ENCODE peak calls at places on chromosomes 11 and 22, in ten cellular contexts. C is naive thymus-derived CD4-positive, alpha-beta T cell; V is mammary epithelial cell; T is endodermal cell; Q is mesendoderm; W is effector memory CD4-positive, alpha-beta T cell; S is foreskin keratinocyte; A is CD8-positive, alpha-beta T cell; U is Panc1; N is IMR-90. E is an unnamed sample.

GRCh38 chr22:32080904-32081303 is 37.8 kb downstream of the SLC5A1 start:
- DNase-seq in C (peak; percentile 24), V (peak; percentile 66), T (peak; percentile 77), Q (peak; percentile 80), W (peak; percentile 3), S (peak; percentile 30), A (no peak), U (peak; percentile 25), N (peak; percentile 47), E (peak; percentile 31)

GRCh38 chr22:27993201-27993635 is 74.2 kb upstream of the PITPNB start:
- DNase-seq in C (no peak), V (no peak), T (peak; percentile 35), Q (no peak), W (no peak), S (no peak), A (no peak), U (no peak), N (no peak), E (no peak)

GRCh38 chr22:22037740-22038139 is 55.2 kb upstream of the TOP3B start:
- DNase-seq in C (no peak), V (no peak), T (no peak), Q (no peak), W (no peak), S (no peak), A (no peak), U (no peak), N (peak; percentile 91), E (no peak)

GRCh38 chr11:125931116-125931515 is 14.7 kb upstream of the VSIG10L2 start:
- DNase-seq in C (no peak), V (no peak), T (no peak), Q (no peak), W (no peak), S (no peak), A (no peak), U (no peak), N (no peak), E (no peak)

GRCh38 chr22:21446827-21447690 is 20.1 kb upstream of the TMEM191C start:
- DNase-seq in C (no peak), V (no peak), T (peak; percentile 29), Q (no peak), W (no peak), S (no peak), A (no peak), U (no peak), N (no peak), E (no peak)

GRCh38 chr11:818396-819128 is at the start of gene PNPLA2:
- DNase-seq in C (no peak), V (peak; percentile 50), T (no peak), Q (no peak), W (no peak), S (no peak), A (no peak), U (no peak), N (no peak), E (no peak)

GRCh38 chr22:17492247-17492646 is 71.1 kb upstream of the SLC25A18 start:
- DNase-seq in C (no peak), V (no peak), T (no peak), Q (peak; percentile 59), W (no peak), S (no peak), A (no peak), U (no peak), N (no peak), E (no peak)

GRCh38 chr22:42078469-42079318 is 806 bp upstream of the SMDT1 start:
- DNase-seq in C (no peak), V (no peak), T (no peak), Q (no peak), W (no peak), S (no peak), A (no peak), U (no peak), N (no peak), E (no peak)

GRCh38 chr11:83011333-83012167 is 60.1 kb downstream of the RAB30 start:
- DNase-seq in C (no peak), V (no peak), T (no peak), Q (no peak), W (no peak), S (no peak), A (no peak), U (no peak), N (no peak), E (no peak)
- H3K27ac ChIP-seq in C (no peak overlapping the region), V (no peak overlapping the region), T (peak overlapping the region; percentile 12), Q (no peak overlapping the region), W (no peak overlapping the region), S (no peak overlapping the region), A (no peak overlapping the region), U (no peak overlapping the region), N (no peak overlapping the region), E (no peak overlapping the region)

GRCh38 chr22:39452740-39453040 is 4.1 kb upstream of the MGAT3 start:
- DNase-seq in C (no peak), V (no peak), T (no peak), Q (no peak), W (no peak), S (no peak), A (no peak), U (no peak), N (no peak), E (no peak)

GRCh38 chr22:39446239-39446721 is 10.5 kb upstream of the MGAT3 start:
- DNase-seq in C (no peak), V (no peak), T (peak; percentile 85), Q (peak; percentile 69), W (no peak), S (no peak), A (no peak), U (no peak), N (no peak), E (no peak)

GRCh38 chr22:39448205-39449054 is 8.4 kb upstream of the MGAT3 start:
- DNase-seq in C (no peak), V (no peak), T (peak; percentile 51), Q (no peak), W (no peak), S (no peak), A (no peak), U (no peak), N (no peak), E (no peak)

GRCh38 chr22:39450258-39450955 is 6.4 kb upstream of the MGAT3 start:
- DNase-seq in C (no peak), V (no peak), T (no peak), Q (no peak), W (no peak), S (no peak), A (no peak), U (no peak), N (no peak), E (no peak)

DNA sequence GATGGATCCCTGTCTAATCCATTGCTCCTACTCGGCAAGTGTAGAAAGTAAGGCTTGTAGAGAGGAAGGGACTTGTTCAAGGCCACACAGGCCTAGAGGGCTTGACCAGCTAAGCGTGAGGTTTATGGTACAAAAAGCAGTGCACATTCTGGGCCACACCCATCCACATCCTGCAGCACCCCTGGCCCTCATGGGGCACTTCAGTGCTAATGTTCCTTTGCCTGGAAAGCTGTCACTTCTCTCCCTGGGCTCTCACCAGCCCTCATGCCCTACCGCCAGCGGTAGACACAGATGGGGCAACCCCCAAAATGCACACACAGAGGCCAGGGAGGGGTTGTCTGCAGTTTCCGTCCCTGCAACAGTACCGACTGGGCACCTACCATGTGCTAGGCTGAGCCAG is 7.1 kb upstream of the MGAT3 start:
- DNase-seq in C (no peak), V (no peak), T (no peak), Q (no peak), W (no peak), S (no peak), A (no peak), U (no peak), N (no peak), E (no peak)
- H3K4me1 ChIP-seq in C (peaks cover 5% of the 10 kb centered on the region), V (peaks cover 7% of the 10 kb centered on the region), T (peaks cover 11% of the 10 kb centered on the region), Q (peaks cover 10% of the 10 kb centered on the region), W (peaks cover 3% of the 10 kb centered on the region), S (no peaks in the 10 kb centered on the region), A (peaks cover 42% of the 10 kb centered on the region), U (no peaks in the 10 kb centered on the region), N (peaks cover 6% of the 10 kb centered on the region), E (peaks cover 8% of the 10 kb centered on the region)

DNA sequence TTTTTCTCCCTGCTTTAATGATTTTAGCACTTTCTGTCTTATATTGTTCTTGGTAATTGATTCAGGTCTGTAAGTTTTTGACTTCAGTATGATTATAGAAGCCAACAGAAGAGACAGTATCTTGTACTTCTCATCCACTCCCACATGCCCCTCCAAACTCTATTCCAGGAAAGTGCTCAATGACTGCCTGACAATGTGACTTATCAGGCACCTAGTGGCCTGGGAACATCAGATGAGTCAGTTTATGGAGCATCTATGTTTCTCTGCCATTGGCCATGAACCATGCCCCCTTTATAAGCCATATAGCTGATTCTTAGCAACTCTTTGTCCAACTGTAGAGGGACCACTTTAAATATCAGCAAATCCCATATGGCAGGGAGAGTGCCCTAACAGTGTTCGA is 179.2 kb upstream of the MTMR2 start:
- DNase-seq in C (no peak), V (no peak), T (no peak), Q (no peak), W (no peak), S (no peak), A (no peak), U (no peak), N (peak; percentile 23), E (no peak)
- H3K27ac ChIP-seq in C (no peak overlapping the region), V (no peak overlapping the region), T (no peak overlapping the region), Q (no peak overlapping the region), W (no peak overlapping the region), S (no peak overlapping the region), A (no peak overlapping the region), U (no peak overlapping the region), N (peak overlapping the region; percentile 79), E (no peak overlapping the region)

GRCh38 chr11:12458042-12458441 is 80.7 kb downstream of the PARVA start:
- DNase-seq in C (no peak), V (no peak), T (peak; percentile 35), Q (no peak), W (no peak), S (no peak), A (no peak), U (no peak), N (no peak), E (no peak)

GRCh38 chr11:12459374-12459773 is 82.0 kb downstream of the PARVA start:
- DNase-seq in C (no peak), V (no peak), T (peak; percentile 5), Q (no peak), W (no peak), S (no peak), A (no peak), U (no peak), N (no peak), E (no peak)

GRCh38 chr11:12457030-12457600 is 79.7 kb downstream of the PARVA start:
- DNase-seq in C (no peak), V (no peak), T (peak; percentile 20), Q (no peak), W (no peak), S (no peak), A (no peak), U (no peak), N (peak; percentile 81), E (no peak)

GRCh38 chr11:12461516-12461915 is 84.1 kb downstream of the PARVA start:
- DNase-seq in C (no peak), V (peak; percentile 19), T (peak; percentile 22), Q (no peak), W (no peak), S (no peak), A (no peak), U (no peak), N (no peak), E (no peak)

DNA sequence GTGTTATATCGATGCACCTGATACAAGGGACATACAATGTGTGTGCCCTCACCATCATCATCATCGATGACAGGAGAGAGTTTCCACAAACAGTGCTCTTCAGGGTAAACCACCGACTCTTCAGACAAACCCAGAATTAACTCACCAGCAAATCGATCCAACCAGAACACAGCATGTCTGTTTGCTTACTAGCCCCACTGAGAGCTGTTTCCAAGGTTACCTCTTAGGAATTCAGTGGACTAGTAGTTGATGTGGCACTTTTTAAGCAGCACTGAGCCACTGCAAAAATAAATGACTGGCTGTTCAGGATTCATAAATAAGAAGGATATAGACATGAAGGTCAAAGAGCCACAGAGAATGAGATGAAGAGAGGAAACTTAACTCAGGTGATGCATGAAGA is 83.1 kb downstream of the PARVA start:
- DNase-seq in C (no peak), V (no peak), T (peak; percentile 28), Q (peak; percentile 58), W (no peak), S (no peak), A (no peak), U (no peak), N (peak; percentile 44), E (no peak)
- H3K4me1 ChIP-seq in C (no peaks in the 10 kb centered on the region), V (peaks cover 23% of the 10 kb centered on the region), T (peaks cover 6% of the 10 kb centered on the region), Q (no peaks in the 10 kb centered on the region), W (no peaks in the 10 kb centered on the region), S (no peaks in the 10 kb centered on the region), A (no peaks in the 10 kb centered on the region), U (no peaks in the 10 kb centered on the region), N (peaks cover 34% of the 10 kb centered on the region), E (no peaks in the 10 kb centered on the region)